ENCODE peak calls at places on chromosomes 6 and 20, in four cellular contexts. T is breast epithelium, J is keratinocyte, Y is stomach. L is an unnamed sample.

GRCh38 chr6:117568247-117568646 is 34.1 kb downstream of the GOPC start:
- DNase-seq in T (no peak), J (no peak), Y (no peak), L (no peak)

GRCh38 chr6:142152731-142153130 is 5.7 kb downstream of the VTA1 start:
- DNase-seq in T (no peak), J (peak; percentile 17), Y (no peak), L (no peak)

GRCh38 chr6:148747493-148748160 is 797 bp downstream of the UST start:
- DNase-seq in T (peak; percentile 53), J (no peak), Y (peak; percentile 52), L (peak; percentile 74)

GRCh38 chr6:132728616-132729015 is 14.8 kb upstream of the VNN1 start:
- DNase-seq in T (no peak), J (no peak), Y (no peak), L (no peak)

GRCh38 chr20:53980101-53980500 is 90.3 kb downstream of the BCAS1 start:
- DNase-seq in T (no peak), J (no peak), Y (no peak), L (no peak)

GRCh38 chr20:12925863-12926547 is 82.8 kb upstream of the SPTLC3 start:
- DNase-seq in T (no peak), J (no peak), Y (no peak), L (no peak)

GRCh38 chr6:32852844-32853540 is 512 bp downstream of the TAP1 start:
- DNase-seq in T (no peak), J (no peak), Y (peak; percentile 47), L (peak; percentile 52)

GRCh38 chr6:6696867-6697531 is 108.5 kb downstream of the LY86 start:
- DNase-seq in T (no peak), J (no peak), Y (peak; percentile 64), L (peak; percentile 78)

GRCh38 chr6:142359271-142359960 is 57.6 kb downstream of the ADGRG6 start:
- DNase-seq in T (no peak), J (no peak), Y (no peak), L (no peak)

GRCh38 chr6:43695078-43695966 is 7.7 kb upstream of the MRPS18A start:
- DNase-seq in T (no peak), J (no peak), Y (peak; percentile 88), L (peak; percentile 15)

GRCh38 chr20:13220857-13221297 is at the start of gene ISM1:
- DNase-seq in T (no peak), J (no peak), Y (no peak), L (peak; percentile 88)

GRCh38 chr20:60358101-60358500 is 399.9 kb downstream of the CDH26 start:
- DNase-seq in T (no peak), J (no peak), Y (no peak), L (no peak)

GRCh38 chr6:137430954-137431353 is 63.2 kb downstream of the OLIG3 start:
- DNase-seq in T (no peak), J (no peak), Y (no peak), L (no peak)

GRCh38 chr6:43774776-43775583 is 5.0 kb downstream of the VEGFA start:
- DNase-seq in T (peak; percentile 83), J (no peak), Y (peak; percentile 87), L (peak; percentile 84)

GRCh38 chr6:41278699-41279405 is 7.6 kb downstream of the TREM1 start:
- DNase-seq in T (no peak), J (no peak), Y (peak; percentile 65), L (peak; percentile 85)

GRCh38 chr20:53869466-53870258 is 200.7 kb downstream of the BCAS1 start:
- DNase-seq in T (peak; percentile 66), J (no peak), Y (peak; percentile 79), L (peak; percentile 85)

GRCh38 chr6:34044945-34045595 is 100.8 kb downstream of the GRM4 start:
- DNase-seq in T (no peak), J (no peak), Y (no peak), L (no peak)

GRCh38 chr6:37680668-37681067 is 17.0 kb downstream of the MDGA1 start:
- DNase-seq in T (no peak), J (no peak), Y (no peak), L (peak; percentile 87)

GRCh38 chr20:5153612-5154542 is 27.1 kb downstream of the CDS2 start:
- DNase-seq in T (no peak), J (peak; percentile 89), Y (no peak), L (no peak)

GRCh38 chr20:50219520-50220086 is 29.0 kb downstream of the CEBPB start:
- DNase-seq in T (no peak), J (no peak), Y (no peak), L (no peak)
- H3K4me1 ChIP-seq in T (no peaks in the 10 kb centered on the region), J (no peaks in the 10 kb centered on the region), Y (peaks cover 35% of the 10 kb centered on the region), L (peaks cover 16% of the 10 kb centered on the region)

DNA sequence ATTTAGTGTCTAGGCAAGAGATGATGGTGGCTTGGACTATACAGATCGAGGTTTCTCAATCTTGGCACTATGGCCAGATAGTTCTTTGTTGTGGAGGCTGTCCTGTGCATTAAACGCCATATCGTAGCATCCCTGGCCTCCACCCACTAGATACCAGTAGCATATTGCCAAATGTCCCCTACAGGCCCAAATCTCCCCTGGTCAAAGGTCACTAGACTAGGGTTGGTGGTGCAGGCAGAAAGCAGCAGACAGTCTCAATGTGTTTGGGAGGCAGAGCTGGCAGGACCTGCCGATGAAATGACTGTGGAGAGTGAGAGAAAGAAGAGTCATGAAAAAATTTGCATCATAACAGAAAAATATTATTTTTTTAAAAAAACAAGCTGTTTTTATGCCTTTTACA is 63.0 kb downstream of the TRAM2 start:
- DNase-seq in T (no peak), J (no peak), Y (no peak), L (no peak)
- H3K4me1 ChIP-seq in T (peaks cover 20% of the 10 kb centered on the region), J (peaks cover 71% of the 10 kb centered on the region), Y (peaks cover 70% of the 10 kb centered on the region), L (peaks cover 38% of the 10 kb centered on the region)

GRCh38 chr20:34363062-34364012 is at the start of gene ITCH:
- DNase-seq in T (peak; percentile 95), J (peak; percentile 90), Y (peak; percentile 97), L (peak; percentile 98)

GRCh38 chr20:34365765-34366213 is 2.7 kb downstream of the ITCH start:
- DNase-seq in T (no peak), J (no peak), Y (no peak), L (no peak)

GRCh38 chr20:34364013-34364382 is 925 bp downstream of the ITCH start:
- DNase-seq in T (no peak), J (no peak), Y (no peak), L (no peak)

GRCh38 chr20:34367155-34367554 is 4.1 kb downstream of the ITCH start:
- DNase-seq in T (no peak), J (no peak), Y (no peak), L (no peak)

GRCh38 chr20:34362502-34363061 is 491 bp upstream of the ITCH start:
- DNase-seq in T (no peak), J (no peak), Y (no peak), L (no peak)
- H3K4me1 ChIP-seq in T (peaks cover 5% of the 10 kb centered on the region), J (peaks cover 44% of the 10 kb centered on the region), Y (peaks cover 47% of the 10 kb centered on the region), L (peaks cover 32% of the 10 kb centered on the region)

DNA sequence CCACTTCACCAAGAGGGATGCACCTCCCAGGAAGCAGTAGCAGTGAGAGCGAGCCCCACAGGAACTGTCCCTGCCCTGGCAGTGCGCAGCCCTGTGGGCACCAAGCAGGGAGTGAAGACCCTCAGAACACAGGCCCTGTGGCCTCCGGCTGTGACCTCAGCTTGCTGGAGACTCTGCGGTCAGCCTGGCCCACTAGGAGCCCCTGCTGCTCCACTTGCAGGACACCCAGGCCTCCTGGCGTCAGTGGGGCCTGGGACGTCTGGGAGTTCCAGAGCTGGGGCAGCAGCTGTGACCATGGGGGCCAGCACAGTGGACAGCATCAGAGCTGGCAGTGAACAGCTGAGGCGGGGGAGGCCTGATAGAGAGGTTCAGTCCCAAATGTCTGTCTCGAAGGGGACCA is 28.3 kb downstream of the PXDC1 start:
- DNase-seq in T (no peak), J (no peak), Y (no peak), L (no peak)
- H3K4me1 ChIP-seq in T (no peaks in the 10 kb centered on the region), J (no peaks in the 10 kb centered on the region), Y (peaks cover 19% of the 10 kb centered on the region), L (peaks cover 26% of the 10 kb centered on the region)

GRCh38 chr6:90177544-90178293 is 118.9 kb downstream of the BACH2 start:
- DNase-seq in T (no peak), J (no peak), Y (no peak), L (no peak)
- H3K4me1 ChIP-seq in T (no peaks in the 10 kb centered on the region), J (peaks cover 17% of the 10 kb centered on the region), Y (peaks cover 18% of the 10 kb centered on the region), L (no peaks in the 10 kb centered on the region)

GRCh38 chr20:50309280-50309763 is 118.7 kb downstream of the CEBPB start:
- DNase-seq in T (no peak), J (no peak), Y (no peak), L (no peak)
- H3K4me1 ChIP-seq in T (peaks cover 44% of the 10 kb centered on the region), J (peaks cover 25% of the 10 kb centered on the region), Y (peaks cover 85% of the 10 kb centered on the region), L (peaks cover 73% of the 10 kb centered on the region)

GRCh38 chr6:128367437-128367836 is 153.0 kb downstream of the PTPRK start:
- DNase-seq in T (no peak), J (no peak), Y (no peak), L (no peak)
- H3K4me1 ChIP-seq in T (peaks cover 3% of the 10 kb centered on the region), J (peaks cover 4% of the 10 kb centered on the region), Y (peaks cover 80% of the 10 kb centered on the region), L (peaks cover 5% of the 10 kb centered on the region)

DNA sequence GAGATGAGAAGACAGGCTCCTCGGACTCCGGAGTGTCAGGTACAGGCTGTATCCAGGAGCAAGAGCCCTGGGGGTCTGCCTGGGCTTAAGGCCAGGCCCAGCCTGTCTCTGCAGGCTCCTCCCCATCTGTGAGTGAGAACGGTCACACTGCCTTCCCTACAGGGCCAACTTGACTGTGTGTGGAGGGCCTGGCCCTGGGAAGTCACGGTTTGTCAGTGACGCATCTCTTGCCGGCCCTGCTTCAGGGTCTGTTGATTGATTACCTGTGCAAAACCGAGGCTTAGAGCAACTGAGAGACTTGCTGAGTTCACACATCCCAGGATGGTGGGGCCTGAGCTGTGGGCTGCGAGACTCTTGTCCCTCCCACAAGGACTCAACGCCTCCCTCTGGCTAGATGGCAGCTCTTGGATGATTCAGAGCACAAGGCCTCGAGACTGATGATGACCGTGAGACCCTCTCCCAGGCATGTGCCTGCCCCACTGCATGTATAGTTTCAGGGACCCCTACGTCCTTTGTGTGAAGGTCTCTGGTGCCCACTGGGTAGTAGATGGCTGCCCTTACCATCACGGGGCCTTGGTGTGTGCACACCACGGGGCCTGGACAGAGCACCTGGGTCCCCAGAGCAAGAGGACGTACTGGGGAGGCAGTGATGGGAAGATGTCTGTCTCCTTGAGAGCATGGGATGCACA is 6.0 kb downstream of the RBM38 start:
- DNase-seq in T (no peak), J (no peak), Y (no peak), L (no peak)
- H3K4me1 ChIP-seq in T (peaks cover 33% of the 10 kb centered on the region), J (peaks cover 4% of the 10 kb centered on the region), Y (peaks cover 99% of the 10 kb centered on the region), L (peaks cover 3% of the 10 kb centered on the region)

GRCh38 chr6:156917213-156917612 is 140.0 kb downstream of the ARID1B start:
- DNase-seq in T (no peak), J (no peak), Y (no peak), L (no peak)

GRCh38 chr6:156916108-156916801 is 139.1 kb downstream of the ARID1B start:
- DNase-seq in T (no peak), J (no peak), Y (no peak), L (no peak)

GRCh38 chr6:156918647-156919046 is 141.5 kb downstream of the ARID1B start:
- DNase-seq in T (no peak), J (no peak), Y (no peak), L (no peak)

GRCh38 chr6:156919370-156919769 is 142.2 kb downstream of the ARID1B start:
- DNase-seq in T (no peak), J (no peak), Y (no peak), L (peak; percentile 25)

GRCh38 chr6:156919819-156920379 is 142.7 kb downstream of the ARID1B start:
- DNase-seq in T (no peak), J (no peak), Y (no peak), L (no peak)
- H3K4me1 ChIP-seq in T (no peaks in the 10 kb centered on the region), J (no peaks in the 10 kb centered on the region), Y (peaks cover 38% of the 10 kb centered on the region), L (peaks cover 48% of the 10 kb centered on the region)

L was measured in thyroid gland.